ENCODE peak calls at places on chromosomes 6 and 20, in ten cellular contexts. C is KG1; H is ecto neural progenitor cell; T is C1 segment of cervical spinal cord; M is NCI-H446 treated with DMSO at 0.1 percent for 48 hours; W is fibroblast of mammary gland; V is stimulated activated CD4-positive, alpha-beta T cell treated with anti-CD3 and anti-CD28 coated beads, Interleukin-2, amount 100 ng/mL, for 4 hours; F is neural crest cell; U is T follicular helper cell; Q is coronary artery. A is an unnamed sample.

GRCh38 chr6:165117806-165118205 is 191.6 kb downstream of the C6orf118 start:
- DNase-seq in H (no peak), F (no peak), T (no peak), V (no peak), Q (no peak), M (no peak), W (no peak), U (no peak), C (no peak), A (no peak)

GRCh38 chr6:89375427-89375868 is 22.9 kb upstream of the UBE2J1 start:
- DNase-seq in T (no peak), C (no peak), F (no peak), Q (no peak), V (no peak), W (no peak), M (peak), U (peak), H (peak), A (peak)

GRCh38 chr6:105204331-105204730 is 24.5 kb upstream of the POPDC3 start:
- DNase-seq in Q (no peak), C (no peak), T (no peak), M (peak), V (no peak), U (no peak), F (no peak), H (no peak), W (peak), A (no peak)

GRCh38 chr6:163651910-163652309 is 237.4 kb downstream of the QKI start:
- DNase-seq in C (no peak), W (peak), Q (no peak), M (no peak), T (no peak), F (no peak), U (no peak), V (no peak), H (no peak), A (no peak)

GRCh38 chr6:139778688-139779087 is 404.2 kb upstream of the CITED2 start:
- DNase-seq in H (no peak), V (no peak), C (no peak), F (no peak), W (peak), M (no peak), T (no peak), Q (no peak), U (no peak), A (no peak)

GRCh38 chr20:46195264-46196038 is 77.3 kb downstream of the CD40 start:
- DNase-seq in T (no peak), W (no peak), Q (no peak), M (no peak), V (no peak), C (no peak), U (no peak), F (no peak), H (no peak), A (no peak)

GRCh38 chr6:36977470-36977941 is 8.5 kb downstream of the MTCH1 start:
- DNase-seq in Q (no peak), V (no peak), W (peak), C (no peak), U (no peak), H (no peak), M (no peak), F (no peak), T (no peak), A (no peak)

GRCh38 chr20:58604410-58604881 is 46.6 kb upstream of the STX16 start:
- DNase-seq in W (no peak), C (no peak), M (no peak), U (no peak), Q (no peak), H (no peak), F (no peak), V (no peak), T (no peak), A (peak)

GRCh38 chr6:13431861-13432465 is 55.4 kb downstream of the GFOD1 start:
- DNase-seq in T (no peak), V (peak), F (no peak), H (no peak), M (no peak), Q (peak), W (peak), U (no peak), C (no peak), A (no peak)

GRCh38 chr6:165308926-165309731 is at the start of gene C6orf118:
- DNase-seq in W (peak), M (no peak), C (peak), U (no peak), F (peak), T (no peak), V (no peak), H (peak), Q (no peak), A (no peak)

GRCh38 chr20:53760025-53760441 is 166.4 kb upstream of the ZNF217 start:
- DNase-seq in F (no peak), H (no peak), V (no peak), Q (no peak), M (no peak), W (no peak), T (no peak), U (no peak), C (no peak), A (no peak)

GRCh38 chr6:143902827-143903226 is 38.6 kb downstream of the ZC2HC1B start:
- DNase-seq in V (no peak), H (no peak), T (no peak), M (no peak), U (no peak), C (no peak), F (no peak), Q (no peak), W (no peak), A (no peak)

GRCh38 chr6:47407295-47408281 is 70.0 kb upstream of the CD2AP start:
- DNase-seq in F (no peak), V (no peak), T (no peak), C (no peak), Q (no peak), H (no peak), M (no peak), W (no peak), U (no peak), A (no peak)

GRCh38 chr6:52512199-52512598 is 64.7 kb downstream of the TRAM2 start:
- DNase-seq in M (no peak), T (no peak), H (no peak), F (no peak), C (no peak), Q (peak), V (no peak), U (no peak), W (peak), A (no peak)

GRCh38 chr20:50308513-50309279 is 118.1 kb downstream of the CEBPB start:
- DNase-seq in T (peak), F (no peak), V (no peak), U (no peak), W (peak), M (peak), C (no peak), H (peak), Q (peak), A (peak)

GRCh38 chr6:20604159-20604558 is 69.9 kb downstream of the CDKAL1 start:
- DNase-seq in C (no peak), V (no peak), M (peak), Q (no peak), U (no peak), T (no peak), H (no peak), F (no peak), W (no peak), A (no peak)

GRCh38 chr6:77383026-77383425 is 80.3 kb downstream of the HTR1B start:
- DNase-seq in H (no peak), U (no peak), W (no peak), F (no peak), Q (no peak), M (no peak), C (no peak), T (no peak), V (no peak), A (no peak)

GRCh38 chr20:40331699-40332098 is 357.3 kb downstream of the MAFB start:
- DNase-seq in Q (no peak), T (no peak), V (no peak), W (no peak), C (no peak), F (no peak), H (no peak), M (peak), U (no peak), A (peak)

GRCh38 chr6:110491299-110491643 is 14.9 kb upstream of the SLC22A16 start:
- DNase-seq in V (no peak), T (no peak), H (no peak), F (no peak), U (no peak), Q (no peak), W (no peak), C (no peak), M (no peak), A (no peak)

GRCh38 chr6:5109436-5109835 is 24.3 kb downstream of the PPP1R3G start:
- DNase-seq in U (no peak), H (no peak), M (no peak), Q (no peak), C (no peak), T (no peak), V (no peak), F (no peak), W (no peak), A (no peak)

GRCh38 chr6:33905081-33905609 is 101.3 kb upstream of the MLN start:
- DNase-seq in C (peak), M (no peak), Q (no peak), F (no peak), U (peak), V (peak), W (no peak), T (no peak), H (no peak), A (no peak)

GRCh38 chr6:134529921-134530320 is 212.0 kb upstream of the SGK1 start:
- DNase-seq in H (no peak), U (no peak), F (no peak), V (no peak), T (no peak), W (peak), M (no peak), C (no peak), Q (no peak), A (no peak)

GRCh38 chr6:159777240-159777904 is 12.0 kb downstream of the TCP1 start:
- DNase-seq in H (no peak), W (no peak), M (no peak), C (no peak), T (no peak), U (no peak), Q (no peak), F (no peak), V (no peak), A (peak)

GRCh38 chr6:154399097-154399496 is 42.5 kb upstream of the IPCEF1 start:
- DNase-seq in U (no peak), W (peak), T (no peak), V (no peak), C (no peak), M (no peak), H (no peak), F (no peak), Q (no peak), A (no peak)

GRCh38 chr6:2579241-2579761 is 171.4 kb downstream of the MYLK4 start:
- DNase-seq in W (peak), Q (no peak), U (no peak), F (no peak), T (no peak), M (no peak), V (no peak), H (no peak), C (no peak), A (no peak)

GRCh38 chr6:24357336-24358218 is at the start of gene DCDC2:
- DNase-seq in V (peak), W (peak), F (no peak), Q (no peak), T (no peak), U (peak), C (no peak), M (no peak), H (peak), A (peak)

GRCh38 chr6:149166324-149166723 is 151.2 kb upstream of the TAB2 start:
- DNase-seq in F (no peak), Q (no peak), C (no peak), T (no peak), W (no peak), H (no peak), M (no peak), V (no peak), U (no peak), A (no peak)

GRCh38 chr6:126716012-126716411 is 376.1 kb downstream of the CENPW start:
- DNase-seq in C (no peak), W (peak), H (no peak), T (no peak), Q (no peak), V (no peak), M (no peak), F (no peak), U (no peak), A (no peak)

GRCh38 chr20:46984391-46984790 is 89.7 kb downstream of the EYA2 start:
- DNase-seq in M (peak), U (no peak), Q (no peak), T (no peak), V (no peak), F (no peak), W (peak), H (no peak), C (no peak), A (no peak)

GRCh38 chr20:26315054-26315453 is 618.4 kb upstream of the ZNF337 start:
- DNase-seq in U (no peak), C (no peak), Q (no peak), M (no peak), H (no peak), T (no peak), V (no peak), W (no peak), F (no peak), A (no peak)

GRCh38 chr6:107690864-107691661 is 133.1 kb downstream of the SCML4 start:
- DNase-seq in W (peak), M (no peak), F (no peak), V (no peak), H (no peak), C (no peak), U (no peak), T (no peak), Q (no peak), A (no peak)

GRCh38 chr20:3165473-3166337 is 6.0 kb upstream of the FASTKD5 start:
- DNase-seq in M (no peak), Q (no peak), T (no peak), U (no peak), V (no peak), H (no peak), F (no peak), C (no peak), W (peak), A (peak)

GRCh38 chr6:112232845-112233256 is 21.5 kb downstream of the LAMA4 start:
- DNase-seq in M (no peak), T (no peak), W (peak), V (no peak), U (no peak), H (no peak), F (no peak), C (no peak), Q (no peak), A (no peak)

GRCh38 chr6:105045546-105045945 is 88.6 kb downstream of the LIN28B start:
- DNase-seq in W (peak), C (no peak), M (no peak), T (no peak), U (no peak), Q (no peak), F (no peak), V (no peak), H (no peak), A (no peak)

GRCh38 chr20:61881861-61882260 is 183.8 kb downstream of the TAF4 start:
- DNase-seq in M (no peak), U (no peak), Q (no peak), C (no peak), H (no peak), V (no peak), T (no peak), W (no peak), F (no peak), A (no peak)

GRCh38 chr6:153465050-153465449 is 334.0 kb upstream of the RGS17 start:
- DNase-seq in F (no peak), M (no peak), T (no peak), H (no peak), C (no peak), U (no peak), W (no peak), V (no peak), Q (no peak), A (no peak)

GRCh38 chr6:71034578-71034977 is 77.7 kb upstream of the B3GAT2 start:
- DNase-seq in H (no peak), F (no peak), U (no peak), V (no peak), W (no peak), Q (no peak), T (no peak), M (peak), C (no peak), A (no peak)

GRCh38 chr20:36472656-36473071 is 68.7 kb upstream of the MYL9 start:
- DNase-seq in U (no peak), M (no peak), T (no peak), V (no peak), F (no peak), W (no peak), Q (no peak), H (no peak), C (no peak), A (peak)

GRCh38 chr6:93721386-93722048 is 302.2 kb upstream of the EPHA7 start:
- DNase-seq in U (no peak), W (peak), H (peak), T (no peak), V (no peak), C (no peak), F (no peak), Q (no peak), M (peak), A (peak)

A was measured in left colon.